ENCODE peak calls at places on chromosomes 16 and 17, in four cellular contexts. R is H1, U is H9, P is IMR-90. I is an unnamed sample.

GRCh38 chr16:49639739-49640388 is 216.0 kb downstream of the ZNF423 start:
- DNase-seq in R (peak; percentile 13), U (no peak), P (peak; percentile 77), I (peak; percentile 37)

GRCh38 chr16:51984395-51984794 is 562.5 kb downstream of the TOX3 start:
- DNase-seq in R (no peak), U (no peak), P (no peak), I (no peak)

GRCh38 chr17:17109231-17109630 is 67.0 kb downstream of the MPRIP start:
- DNase-seq in R (no peak), U (no peak), P (no peak), I (no peak)

GRCh38 chr17:80781188-80781577 is 210.5 kb upstream of the CHMP6 start:
- DNase-seq in R (no peak), U (no peak), P (no peak), I (no peak)

GRCh38 chr16:81883235-81883634 is 104.1 kb downstream of the PLCG2 start:
- DNase-seq in R (no peak), U (no peak), P (no peak), I (no peak)

GRCh38 chr17:37743875-37744632 is 805 bp downstream of the HNF1B start:
- DNase-seq in R (no peak), U (peak; percentile 75), P (no peak), I (peak; percentile 64)

GRCh38 chr16:74320707-74321106 is 24.1 kb downstream of the PSMD7 start:
- DNase-seq in R (no peak), U (no peak), P (no peak), I (no peak)

GRCh38 chr17:82914375-82914774 is 74.6 kb upstream of the ZNF750 start:
- DNase-seq in R (no peak), U (no peak), P (no peak), I (no peak)

GRCh38 chr16:10045947-10046346 is 136.3 kb downstream of the GRIN2A start:
- DNase-seq in R (no peak), U (no peak), P (no peak), I (no peak)

GRCh38 chr17:47883589-47884426 is 12.2 kb upstream of the SP2 start:
- DNase-seq in R (no peak), U (no peak), P (no peak), I (no peak)

GRCh38 chr16:180101-180920 is at the start of gene HBQ1:
- DNase-seq in R (no peak), U (peak; percentile 57), P (no peak), I (peak; percentile 36)

GRCh38 chr16:14354561-14355351 is 275.3 kb downstream of the PARN start:
- DNase-seq in R (no peak), U (no peak), P (peak; percentile 18), I (no peak)

GRCh38 chr16:70610273-70611223 is 35.8 kb upstream of the IL34 start:
- DNase-seq in R (no peak), U (no peak), P (no peak), I (no peak)

GRCh38 chr16:86213427-86214205 is 296.7 kb upstream of the FOXF1 start:
- DNase-seq in R (no peak), U (no peak), P (no peak), I (no peak)

GRCh38 chr16:59236804-59237463 is 502.8 kb upstream of the GOT2 start:
- DNase-seq in R (peak; percentile 15), U (peak; percentile 48), P (no peak), I (no peak)

GRCh38 chr17:78263063-78263735 is 31.8 kb downstream of the TMEM235 start:
- DNase-seq in R (no peak), U (peak; percentile 46), P (no peak), I (no peak)

GRCh38 chr17:80029235-80029974 is 6.3 kb downstream of the TBC1D16 start:
- DNase-seq in R (no peak), U (no peak), P (peak; percentile 74), I (peak; percentile 60)

GRCh38 chr17:78391843-78392242 is 13.4 kb downstream of the PGS1 start:
- DNase-seq in R (no peak), U (no peak), P (peak; percentile 89), I (no peak)

GRCh38 chr17:1977583-1978395 is 47.3 kb downstream of the RTN4RL1 start:
- DNase-seq in R (no peak), U (peak; percentile 84), P (no peak), I (peak; percentile 83)

GRCh38 chr16:56753410-56753809 is 23.5 kb downstream of the NUP93 start:
- DNase-seq in R (no peak), U (no peak), P (peak; percentile 77), I (no peak)

GRCh38 chr17:48187867-48188608 is 80.5 kb downstream of the SNX11 start:
- DNase-seq in R (no peak), U (no peak), P (no peak), I (no peak)

GRCh38 chr17:47611372-47612350 is 38.1 kb upstream of the KPNB1 start:
- DNase-seq in R (no peak), U (no peak), P (peak; percentile 16), I (no peak)

GRCh38 chr16:68086336-68086821 is 1.2 kb downstream of the NFATC3 start:
- DNase-seq in R (no peak), U (no peak), P (peak; percentile 59), I (peak; percentile 44)

GRCh38 chr17:2239882-2240430 is 63.6 kb downstream of the SMG6 start:
- DNase-seq in R (no peak), U (no peak), P (peak; percentile 96), I (peak; percentile 36)

GRCh38 chr17:47763913-47764582 is 31.0 kb downstream of the TBX21 start:
- DNase-seq in R (no peak), U (no peak), P (peak; percentile 22), I (no peak)

GRCh38 chr16:10752843-10753523 is 9.3 kb downstream of the NUBP1 start:
- DNase-seq in R (no peak), U (no peak), P (no peak), I (no peak)

GRCh38 chr17:57545836-57546305 is 199.2 kb downstream of the CCDC182 start:
- DNase-seq in R (no peak), U (no peak), P (no peak), I (no peak)

GRCh38 chr17:37488009-37488604 is 1.6 kb upstream of the DUSP14 start:
- DNase-seq in R (no peak), U (no peak), P (peak; percentile 99), I (peak; percentile 83)

GRCh38 chr16:23856345-23856744 is 20.6 kb downstream of the PRKCB start:
- DNase-seq in R (no peak), U (no peak), P (no peak), I (no peak)

DNA sequence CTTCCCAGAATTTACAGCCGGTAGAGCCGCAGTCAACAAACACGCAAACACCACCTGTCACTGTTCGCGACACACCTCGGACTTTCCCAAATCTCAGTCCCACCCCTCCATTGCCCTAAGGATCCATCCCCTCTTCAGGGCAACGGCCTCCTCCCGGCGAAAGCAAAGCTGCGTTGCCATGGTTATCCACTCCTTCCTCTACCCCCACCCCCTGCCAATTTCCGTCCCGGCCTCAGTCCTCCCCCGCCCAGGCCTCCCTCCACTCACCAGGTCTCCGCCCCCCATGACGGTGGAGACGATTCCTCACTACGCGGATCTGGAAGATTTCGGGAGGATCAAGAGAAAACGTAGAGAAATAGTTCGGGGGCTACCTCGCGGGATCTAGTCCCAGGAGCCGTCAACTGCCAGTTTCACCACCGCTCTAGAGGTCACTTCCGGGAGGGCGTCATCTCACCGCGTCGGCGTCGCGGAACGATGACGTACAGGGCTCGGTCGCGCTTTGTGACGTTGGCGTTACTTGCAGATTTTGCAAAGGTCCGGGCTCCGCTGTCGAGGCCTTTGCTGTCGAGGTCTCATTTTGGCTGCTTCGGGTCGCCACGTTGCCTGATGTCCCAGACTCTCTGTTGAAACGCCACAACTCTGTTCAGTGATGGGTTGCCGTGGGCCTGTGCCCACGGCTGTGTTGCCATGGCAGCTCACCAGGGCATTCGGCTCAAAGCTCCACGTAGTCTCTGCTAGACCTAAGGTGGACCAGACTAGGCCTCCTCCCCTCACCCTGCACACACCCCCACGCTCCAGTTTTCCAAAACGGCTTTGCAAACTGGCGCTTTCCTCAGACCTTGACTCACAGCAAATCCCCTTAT is at the start of gene CWC25:
- DNase-seq in R (peak; percentile 93), U (peak; percentile 99), P (peak; percentile 96), I (peak; percentile 98)
- H3K56ac ChIP-seq in R (peak within 1 kb of the TSS; percentile 92), U (peak within 1 kb of the TSS; percentile 8), P (peak within 1 kb of the TSS; percentile 92), I (peak within 1 kb of the TSS; percentile 100)

GRCh38 chr17:28746611-28747045 is 2.8 kb downstream of the TRAF4 start:
- DNase-seq in R (no peak), U (peak; percentile 78), P (no peak), I (peak; percentile 62)
- H2BK5ac ChIP-seq in R (peak overlapping the region; percentile 99), U (no peak overlapping the region), P (peak overlapping the region; percentile 13), I (no peak overlapping the region)

GRCh38 chr16:12620150-12620549 is 183.5 kb downstream of the CPPED1 start:
- DNase-seq in R (no peak), U (no peak), P (no peak), I (no peak)
- H3K56ac ChIP-seq in R (no peak overlapping the region), U (no peak overlapping the region), P (no peak overlapping the region), I (no peak overlapping the region)

DNA sequence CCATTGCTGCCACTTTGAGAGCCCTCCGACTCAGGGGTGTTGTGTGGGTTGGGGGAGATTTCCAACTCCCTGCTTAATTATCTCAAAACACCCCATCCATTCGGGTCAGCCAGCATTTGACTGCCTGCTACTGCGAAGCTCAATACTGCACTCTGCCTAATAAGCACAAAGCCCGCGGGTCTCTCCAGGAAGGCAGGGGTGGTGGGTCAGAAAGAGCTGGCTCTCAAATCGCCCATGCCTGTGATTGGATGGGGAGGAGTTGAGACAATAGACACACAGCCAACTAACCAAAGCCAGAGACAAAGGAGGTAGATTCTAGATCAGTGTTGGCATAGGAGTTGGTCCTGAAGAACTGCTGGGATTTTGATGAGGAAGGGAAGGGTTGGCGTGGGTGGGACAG is 2.3 kb upstream of the XAF1 start:
- DNase-seq in R (no peak), U (no peak), P (no peak), I (no peak)
- H2BK5ac ChIP-seq in R (no peak overlapping the region), U (no peak overlapping the region), P (peak overlapping the region; percentile 83), I (no peak overlapping the region)

GRCh38 chr17:55458287-55458900 is 36.8 kb upstream of the MMD start:
- DNase-seq in R (no peak), U (no peak), P (no peak), I (no peak)
- H3K56ac ChIP-seq in R (no peak overlapping the region), U (no peak overlapping the region), P (no peak overlapping the region), I (no peak overlapping the region)

I was measured in mesendoderm.